ENCODE peak calls at places on chromosomes 7 and 10, in six cellular contexts. F is heart left ventricle, N is tibial artery, H is AG04450, I is brain microvascular endothelial cell, W is gastrocnemius medialis. E is an unnamed sample.

GRCh38 chr7:99407849-99408346 is 499 bp downstream of the PDAP1 start:
- DNase-seq in H (no peak), I (peak; percentile 69), F (peak; percentile 74), N (peak; percentile 71), W (peak; percentile 15), E (peak; percentile 39)

GRCh38 chr7:83166781-83167180 is 4.1 kb upstream of the PCLO start:
- DNase-seq in W (no peak), F (no peak), N (no peak), H (no peak), I (no peak), E (no peak)

GRCh38 chr7:134371536-134371935 is 54.8 kb upstream of the SLC35B4 start:
- DNase-seq in I (no peak), W (no peak), H (no peak), N (no peak), F (no peak), E (no peak)

GRCh38 chr10:63125459-63125858 is 7.7 kb upstream of the NRBF2 start:
- DNase-seq in I (no peak), H (no peak), N (no peak), F (no peak), W (no peak), E (no peak)

GRCh38 chr10:33783078-33783477 is 448.6 kb upstream of the NRP1 start:
- DNase-seq in F (no peak), N (no peak), W (no peak), I (no peak), H (no peak), E (no peak)

GRCh38 chr7:119562839-119563238 is 710.1 kb upstream of the KCND2 start:
- DNase-seq in F (no peak), W (no peak), I (no peak), H (no peak), N (no peak), E (no peak)

GRCh38 chr7:21942955-21943354 is 2.7 kb downstream of the CDCA7L start:
- DNase-seq in I (no peak), N (no peak), W (no peak), F (no peak), H (no peak), E (no peak)

GRCh38 chr10:132422169-132422691 is 25.2 kb downstream of the PWWP2B start:
- DNase-seq in N (no peak), W (no peak), I (no peak), H (no peak), F (no peak), E (no peak)

GRCh38 chr7:150595361-150595760 is 28.2 kb downstream of the GIMAP4 start:
- DNase-seq in H (no peak), N (no peak), I (no peak), F (no peak), W (no peak), E (no peak)

DNA sequence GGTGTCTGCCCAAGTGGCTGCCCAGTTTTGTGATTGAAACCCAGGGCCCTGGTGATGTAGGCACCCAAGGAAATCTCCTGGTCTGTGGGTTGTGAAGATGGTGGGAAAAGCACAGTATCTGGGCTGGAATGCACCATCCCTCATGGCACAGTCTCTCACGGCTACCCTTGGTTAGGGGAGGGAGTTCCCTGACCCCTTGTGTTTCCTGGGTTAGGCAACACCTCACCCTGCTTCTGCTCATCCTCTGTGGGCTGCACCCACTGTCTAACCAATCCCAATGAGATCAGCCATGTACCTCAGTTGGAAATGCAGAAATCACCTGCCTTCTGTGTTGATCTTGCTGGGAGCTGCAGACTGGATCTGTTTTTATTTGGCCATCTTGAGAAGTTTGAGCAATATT is 27.6 kb downstream of the GIMAP4 start:
- DNase-seq in N (no peak), H (no peak), W (no peak), I (no peak), F (no peak), E (no peak)
- H3K4me3 ChIP-seq in N (no peak overlapping the region), H (no peak overlapping the region), W (no peak overlapping the region), I (no peak overlapping the region), F (no peak overlapping the region), E (no peak overlapping the region)

GRCh38 chr7:28520074-28521015 is 108.0 kb downstream of the CREB5 start:
- DNase-seq in H (no peak), N (no peak), W (no peak), I (no peak), F (no peak), E (no peak)

GRCh38 chr7:28530175-28531142 is 118.1 kb downstream of the CREB5 start:
- DNase-seq in F (peak; percentile 44), H (no peak), I (no peak), W (no peak), N (peak; percentile 40), E (no peak)

GRCh38 chr7:28529755-28530154 is 117.4 kb downstream of the CREB5 start:
- DNase-seq in F (no peak), N (no peak), W (no peak), H (no peak), I (no peak), E (no peak)

GRCh38 chr7:28528899-28529298 is 116.6 kb downstream of the CREB5 start:
- DNase-seq in W (no peak), N (no peak), I (peak; percentile 18), H (no peak), F (no peak), E (no peak)

GRCh38 chr7:28524978-28525377 is 112.7 kb downstream of the CREB5 start:
- DNase-seq in N (no peak), H (no peak), I (no peak), F (no peak), W (no peak), E (no peak)
- H3K4me3 ChIP-seq in N (no peak overlapping the region), H (no peak overlapping the region), I (no peak overlapping the region), F (no peak overlapping the region), W (no peak overlapping the region), E (no peak overlapping the region)

GRCh38 chr10:22710139-22710745 is 4.1 kb downstream of the PIP4K2A start:
- DNase-seq in H (no peak), N (no peak), I (no peak), W (no peak), F (no peak), E (no peak)
- H3K4me3 ChIP-seq in H (no peak overlapping the region), N (peak overlapping the region; percentile 26), I (no peak overlapping the region), W (no peak overlapping the region), F (no peak overlapping the region), E (no peak overlapping the region)

DNA sequence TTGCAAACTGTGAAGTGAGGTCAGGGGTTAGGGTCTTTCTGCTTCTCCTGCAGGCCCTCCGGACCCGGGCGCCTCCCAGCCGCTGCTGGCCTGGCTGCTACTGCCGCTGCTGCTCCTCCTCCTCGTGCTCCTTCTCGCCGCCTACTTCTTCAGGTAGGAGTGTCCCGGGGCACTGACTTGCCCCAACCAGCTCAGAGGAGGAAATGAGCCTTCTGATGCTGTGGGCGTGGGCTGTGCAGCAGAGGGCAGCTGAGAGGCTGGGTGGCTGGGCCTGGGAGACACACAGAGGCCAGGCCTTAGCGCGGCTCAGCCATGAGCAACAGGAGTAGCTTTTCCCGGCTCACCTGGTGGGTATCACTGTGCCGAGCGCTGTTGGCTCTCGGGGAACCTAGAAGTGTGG is 78.9 kb downstream of the MKI67 start:
- DNase-seq in I (peak; percentile 20), W (peak; percentile 30), F (peak; percentile 78), H (no peak), N (peak; percentile 85), E (no peak)
- H3K4me3 ChIP-seq in I (no peak overlapping the region), W (no peak overlapping the region), F (peak overlapping the region; percentile 51), H (no peak overlapping the region), N (peak overlapping the region; percentile 42), E (no peak overlapping the region)

E was measured in AG09309.